ENCODE peak calls at places on chromosomes 12 and 14, in four cellular contexts. V is ovary, O is A549, X is stomach. A is an unnamed sample.

GRCh38 chr12:122614839-122615238 is 87.8 kb downstream of the KNTC1 start:
- DNase-seq in V (no peak), O (no peak), X (no peak), A (no peak)

GRCh38 chr12:40727774-40728483 is 35.7 kb downstream of the CNTN1 start:
- DNase-seq in V (no peak), O (peak; percentile 90), X (no peak), A (no peak)

GRCh38 chr12:132589856-132590255 is 20.5 kb downstream of the LRCOL1 start:
- DNase-seq in V (no peak), O (no peak), X (no peak), A (no peak)

GRCh38 chr14:95314609-95315008 is 5.1 kb downstream of the CLMN start:
- DNase-seq in O (peak; percentile 43), V (no peak), X (peak; percentile 49), A (no peak)

GRCh38 chr12:32566663-32567634 is 112.2 kb upstream of the DNM1L start:
- DNase-seq in O (peak; percentile 37), X (no peak), V (no peak), A (no peak)

GRCh38 chr14:104195854-104196253 is 57.5 kb downstream of the KIF26A start:
- DNase-seq in O (no peak), X (no peak), V (no peak), A (no peak)

GRCh38 chr12:74602881-74603523 is 65.4 kb downstream of the ATXN7L3B start:
- DNase-seq in V (no peak), X (no peak), O (no peak), A (no peak)

GRCh38 chr12:41223600-41223999 is 35.5 kb downstream of the PDZRN4 start:
- DNase-seq in X (no peak), V (no peak), O (no peak), A (no peak)

GRCh38 chr14:102217987-102218421 is 78.3 kb downstream of the WDR20 start:
- DNase-seq in V (no peak), O (no peak), X (no peak), A (no peak)

GRCh38 chr12:71849109-71849851 is 9.7 kb downstream of the TBC1D15 start:
- DNase-seq in V (no peak), O (no peak), X (no peak), A (no peak)

GRCh38 chr14:32578181-32578580 is 249.1 kb downstream of the AKAP6 start:
- DNase-seq in O (no peak), V (no peak), X (no peak), A (no peak)

GRCh38 chr14:32588448-32589320 is 259.6 kb downstream of the AKAP6 start:
- DNase-seq in X (no peak), O (peak; percentile 55), V (no peak), A (no peak)

DNA sequence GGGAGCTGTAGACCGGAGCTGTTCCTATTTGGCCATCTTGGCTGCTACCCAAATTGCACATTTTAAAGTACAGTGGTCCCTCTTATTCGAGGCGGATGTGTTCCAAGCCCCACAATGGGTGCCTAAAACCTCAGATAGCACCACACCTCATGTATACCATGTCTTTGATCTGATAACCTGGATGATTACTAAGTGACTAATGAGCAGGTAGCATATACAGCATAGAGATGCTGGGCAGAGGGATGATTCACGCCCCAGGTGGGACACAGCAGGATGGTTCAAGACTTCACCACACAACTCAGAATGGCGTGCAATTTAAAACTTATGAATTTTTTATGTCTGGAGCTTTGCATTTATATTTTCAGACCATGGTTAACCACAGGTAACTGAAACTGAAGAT is 255.0 kb downstream of the AKAP6 start:
- DNase-seq in V (no peak), O (no peak), X (no peak), A (no peak)
- TF ChIP-seq EP300 in V (no peak), O (no peak), X (no peak), A (no peak)

GRCh38 chr14:61471297-61471980 is 150.1 kb downstream of the PRKCH start:
- DNase-seq in X (no peak), V (no peak), O (no peak), A (no peak)
- H3K4me3 ChIP-seq in X (peak overlapping the region; percentile 31), V (peak overlapping the region; percentile 27), O (peak overlapping the region; percentile 29), A (peak overlapping the region; percentile 28)

GRCh38 chr12:47963340-47964040 is at the start of gene TMEM106C:
- DNase-seq in X (peak; percentile 94), O (peak; percentile 91), V (peak; percentile 92), A (peak; percentile 92)
- TF ChIP-seq EP300 in X (no peak), O (no peak), V (no peak), A (no peak)

GRCh38 chr12:56229082-56229481 is 769 bp upstream of the SLC39A5 start:
- DNase-seq in V (no peak), X (no peak), O (no peak), A (no peak)

GRCh38 chr12:56229819-56230448 is at the start of gene SLC39A5:
- DNase-seq in X (no peak), O (no peak), V (no peak), A (no peak)

GRCh38 chr12:56231184-56231582 is 1.3 kb downstream of the SLC39A5 start:
- DNase-seq in X (no peak), V (no peak), O (no peak), A (no peak)

GRCh38 chr12:56234746-56235436 is 5.0 kb downstream of the SLC39A5 start:
- DNase-seq in O (no peak), X (no peak), V (no peak), A (no peak)

DNA sequence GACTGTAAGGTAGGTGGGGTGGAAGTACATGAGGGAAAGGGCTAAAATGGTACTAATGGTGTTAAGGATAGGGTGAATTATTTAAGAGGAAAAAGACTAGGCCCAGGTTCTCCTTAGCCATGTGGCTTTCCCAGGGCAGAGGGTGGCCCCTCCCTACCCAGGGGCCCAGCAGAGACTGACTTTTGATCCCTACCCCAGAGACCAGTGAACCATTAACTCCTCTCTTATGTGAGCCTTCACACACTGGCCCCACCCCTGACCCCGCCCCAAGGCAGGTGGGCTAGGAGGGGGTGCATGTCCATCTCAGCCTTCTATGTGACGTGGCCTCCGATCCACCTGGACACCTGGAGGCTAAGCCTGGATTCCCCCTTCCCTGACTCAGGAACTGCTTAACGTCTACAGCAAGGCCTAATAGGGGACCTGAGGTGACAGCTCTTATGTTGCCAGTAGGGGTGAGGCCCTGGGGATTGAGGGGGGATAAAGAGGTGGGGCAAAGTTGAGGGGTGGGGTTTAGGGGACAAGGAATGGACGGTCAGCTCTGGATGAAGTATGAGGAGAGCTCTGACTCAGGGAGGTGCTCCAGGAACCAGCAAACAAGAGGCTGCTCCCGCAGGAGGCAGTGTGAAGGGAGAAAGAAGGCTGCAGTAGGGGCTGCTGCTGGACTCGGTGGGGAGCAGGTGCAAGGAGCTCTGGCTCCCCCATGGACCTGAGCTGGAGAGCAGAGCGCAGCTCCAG is 765 bp downstream of the SLC39A5 start:
- DNase-seq in O (no peak), V (no peak), X (no peak), A (no peak)
- H3K4me3 ChIP-seq in O (no peak overlapping the region), V (no peak overlapping the region), X (no peak overlapping the region), A (no peak overlapping the region)

DNA sequence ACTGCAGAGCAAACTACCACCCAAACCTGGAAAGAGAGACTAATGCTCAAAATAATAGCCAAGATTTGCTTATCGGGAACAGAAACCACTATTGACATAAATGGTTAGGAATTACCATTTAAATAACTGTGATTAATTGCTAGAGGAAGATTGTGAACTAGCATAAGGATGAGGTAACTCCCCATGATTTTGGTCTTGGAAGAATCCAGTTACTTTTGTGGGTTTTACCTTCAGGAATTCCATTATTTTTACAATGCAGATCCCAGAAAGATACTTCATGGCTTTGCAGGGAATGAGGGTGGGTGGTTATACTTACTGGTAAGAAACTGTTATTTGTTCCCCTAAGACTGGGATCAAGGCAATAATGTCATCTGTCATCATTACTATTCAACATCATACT is 652.9 kb upstream of the FLRT2 start:
- DNase-seq in V (no peak), O (no peak), X (no peak), A (no peak)
- TF ChIP-seq EP300 in V (no peak), O (no peak), X (no peak), A (no peak)

GRCh38 chr12:2963760-2964292 is 4.6 kb downstream of the TEAD4 start:
- DNase-seq in X (no peak), V (no peak), O (no peak), A (no peak)
- H3K4me3 ChIP-seq in X (no peak overlapping the region), V (no peak overlapping the region), O (no peak overlapping the region), A (no peak overlapping the region)